ENCODE peak calls at places on chromosomes 12 and 14, in five cellular contexts. X is stomach, M is GM12891, Q is HCT116, Y is transverse colon. U is an unnamed sample.

GRCh38 chr12:57896437-57897201 is 44.7 kb upstream of the ATP23 start:
- DNase-seq in X (peak; percentile 61), M (no peak), Q (no peak), Y (peak; percentile 79), U (peak; percentile 86)

GRCh38 chr14:24387014-24387355 is 11.8 kb upstream of the NYNRIN start:
- DNase-seq in X (no peak), M (no peak), Q (no peak), Y (no peak), U (no peak)

GRCh38 chr12:118052324-118053070 is 8.5 kb downstream of the WSB2 start:
- DNase-seq in X (peak; percentile 81), M (no peak), Q (peak; percentile 97), Y (peak; percentile 86), U (peak; percentile 75)

GRCh38 chr14:105252552-105253328 is 4.4 kb downstream of the BTBD6 start:
- DNase-seq in X (no peak), M (no peak), Q (no peak), Y (no peak), U (no peak)

GRCh38 chr12:29889737-29890136 is 106.0 kb upstream of the TMTC1 start:
- DNase-seq in X (peak; percentile 55), M (no peak), Q (peak; percentile 52), Y (peak; percentile 16), U (no peak)

GRCh38 chr14:73269729-73270651 is 32.7 kb downstream of the PAPLN start:
- DNase-seq in X (peak; percentile 64), M (no peak), Q (no peak), Y (peak; percentile 58), U (peak; percentile 89)

GRCh38 chr12:25723286-25723685 is 170.2 kb upstream of the LMNTD1 start:
- DNase-seq in X (no peak), M (no peak), Q (no peak), Y (no peak), U (no peak)

GRCh38 chr12:14665354-14666348 is 30.7 kb downstream of the GUCY2C start:
- DNase-seq in X (no peak), M (no peak), Q (peak; percentile 7), Y (no peak), U (no peak)

GRCh38 chr12:2290516-2291065 is 237.8 kb downstream of the CACNA1C start:
- DNase-seq in X (no peak), M (no peak), Q (no peak), Y (no peak), U (no peak)

GRCh38 chr12:6567112-6567680 is 895 bp downstream of the NOP2 start:
- DNase-seq in X (no peak), M (no peak), Q (no peak), Y (no peak), U (peak; percentile 13)

GRCh38 chr12:49413010-49413409 is 45.7 kb downstream of the SPATS2 start:
- DNase-seq in X (no peak), M (no peak), Q (no peak), Y (no peak), U (no peak)

GRCh38 chr12:49089831-49090773 is 4.5 kb downstream of the DHH start:
- DNase-seq in X (peak; percentile 31), M (no peak), Q (no peak), Y (no peak), U (peak; percentile 87)

GRCh38 chr12:40970320-40970907 is 217.7 kb upstream of the PDZRN4 start:
- DNase-seq in X (no peak), M (no peak), Q (peak; percentile 32), Y (no peak), U (no peak)

GRCh38 chr14:54098536-54098935 is 141.9 kb upstream of the BMP4 start:
- DNase-seq in X (no peak), M (no peak), Q (no peak), Y (no peak), U (no peak)

GRCh38 chr14:32329146-32329545 is at the start of gene AKAP6:
- DNase-seq in X (no peak), M (no peak), Q (no peak), Y (no peak), U (no peak)

GRCh38 chr14:97977711-97978261 is 1180.6 kb downstream of the VRK1 start:
- DNase-seq in X (peak; percentile 59), M (no peak), Q (no peak), Y (peak; percentile 75), U (peak; percentile 90)

GRCh38 chr14:96271421-96271762 is 15.4 kb downstream of the BDKRB1 start:
- DNase-seq in X (no peak), M (no peak), Q (no peak), Y (no peak), U (no peak)

GRCh38 chr12:78385541-78385940 is 479.0 kb upstream of the SYT1 start:
- DNase-seq in X (no peak), M (no peak), Q (no peak), Y (no peak), U (no peak)

DNA sequence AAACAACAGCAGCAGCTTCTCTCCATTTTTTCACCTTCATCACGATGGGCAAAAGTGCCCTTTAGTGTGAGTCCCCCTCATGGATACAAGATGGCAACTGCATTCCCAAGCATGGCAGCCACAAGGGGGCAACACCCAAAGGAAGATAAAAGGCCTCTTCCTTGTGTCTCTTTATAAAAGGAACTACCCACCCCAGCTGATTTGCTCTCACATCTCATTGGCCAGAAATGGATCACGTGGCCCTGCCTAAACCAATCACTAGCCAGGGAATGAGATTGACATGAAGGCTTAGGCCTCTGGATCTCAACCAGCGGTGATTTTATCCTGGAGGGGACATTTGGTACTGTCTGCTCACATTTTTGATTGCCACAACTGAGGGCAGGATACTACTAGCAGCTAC is 21.9 kb upstream of the IFT81 start:
- DNase-seq in X (no peak), M (no peak), Q (peak; percentile 94), Y (no peak), U (no peak)
- TF ChIP-seq POLR2A in X (no peak), M (no peak), Q (no peak), Y (no peak), U (no peak)

GRCh38 chr14:61475316-61475715 is 153.9 kb downstream of the PRKCH start:
- DNase-seq in X (no peak), M (no peak), Q (peak; percentile 56), Y (no peak), U (no peak)

GRCh38 chr14:61477845-61478438 is 156.6 kb downstream of the PRKCH start:
- DNase-seq in X (peak; percentile 89), M (no peak), Q (peak; percentile 40), Y (peak; percentile 77), U (peak; percentile 92)

GRCh38 chr14:61478971-61479473 is 157.6 kb downstream of the PRKCH start:
- DNase-seq in X (no peak), M (no peak), Q (no peak), Y (no peak), U (no peak)

GRCh38 chr14:61476105-61476736 is 154.8 kb downstream of the PRKCH start:
- DNase-seq in X (no peak), M (no peak), Q (no peak), Y (no peak), U (no peak)

GRCh38 chr14:61476737-61477410 is 155.5 kb downstream of the PRKCH start:
- DNase-seq in X (peak; percentile 48), M (no peak), Q (no peak), Y (peak; percentile 48), U (no peak)
- TF ChIP-seq POLR2AphosphoS5 in X (peak; percentile 88), M (no peak), Q (no peak), Y (peak; percentile 88), U (peak; percentile 96)

DNA sequence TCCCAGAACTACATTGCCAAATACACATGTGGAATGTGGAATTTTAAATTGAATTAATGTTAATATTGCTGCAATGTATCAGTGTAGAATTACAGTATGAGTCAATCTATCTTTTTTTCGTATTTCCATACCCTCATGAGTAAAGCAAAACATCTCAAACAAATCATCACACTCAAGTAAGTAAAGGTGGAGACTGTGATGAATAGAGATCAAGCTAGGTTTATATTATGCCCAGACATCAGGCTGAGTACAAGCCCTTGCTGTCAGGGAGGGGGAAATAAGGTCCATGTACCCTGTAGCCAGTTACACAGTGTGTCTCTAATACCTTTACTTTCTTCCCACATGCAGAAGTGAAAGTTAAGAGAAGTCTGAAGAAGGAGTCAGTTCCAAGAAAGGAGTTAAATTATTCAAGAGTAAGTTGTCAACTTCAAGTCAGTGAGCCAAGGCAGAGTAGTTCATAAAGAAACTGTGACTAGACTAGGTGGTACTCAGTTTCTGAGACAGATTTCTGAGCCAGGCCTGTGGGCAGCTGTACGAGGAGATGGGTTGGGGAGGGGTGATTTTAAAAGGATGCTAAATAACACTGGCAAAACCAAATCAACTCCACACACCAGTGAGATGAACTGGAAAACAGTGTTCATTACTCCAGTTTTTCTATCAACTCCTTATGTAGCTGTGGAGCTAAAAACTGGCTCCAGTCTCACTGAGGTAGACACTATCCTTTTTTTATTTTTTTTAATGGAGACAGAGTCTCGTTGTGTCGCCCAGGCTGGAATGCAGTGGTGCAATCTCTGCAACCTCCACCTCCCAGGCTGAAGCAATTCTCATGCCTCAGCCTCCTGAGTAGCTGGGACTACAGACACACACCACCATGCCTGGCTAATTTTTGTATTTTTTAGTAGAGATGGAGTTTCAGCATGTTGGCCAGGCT is 23.8 kb upstream of the STK38L start:
- DNase-seq in X (no peak), M (peak; percentile 17), Q (no peak), Y (no peak), U (no peak)
- TF ChIP-seq POLR2A in X (no peak), M (no peak), Q (no peak), Y (no peak), U (no peak)

GRCh38 chr14:51167587-51168219 is 72.3 kb upstream of the TMX1 start:
- DNase-seq in X (no peak), M (no peak), Q (no peak), Y (no peak), U (no peak)
- TF ChIP-seq POLR2AphosphoS5 in X (no peak), M (no peak), Q (no peak), Y (no peak), U (no peak)

GRCh38 chr12:120981407-120981921 is 3.1 kb downstream of the HNF1A start:
- DNase-seq in X (no peak), M (no peak), Q (no peak), Y (no peak), U (no peak)

GRCh38 chr12:120979220-120979861 is 998 bp downstream of the HNF1A start:
- DNase-seq in X (no peak), M (no peak), Q (no peak), Y (no peak), U (no peak)

GRCh38 chr12:120979862-120980696 is 1.7 kb downstream of the HNF1A start:
- DNase-seq in X (no peak), M (no peak), Q (no peak), Y (peak; percentile 68), U (no peak)

GRCh38 chr12:120982659-120983058 is 4.3 kb downstream of the HNF1A start:
- DNase-seq in X (no peak), M (no peak), Q (no peak), Y (no peak), U (no peak)

GRCh38 chr12:120980800-120981368 is 2.5 kb downstream of the HNF1A start:
- DNase-seq in X (peak; percentile 82), M (no peak), Q (no peak), Y (peak; percentile 71), U (no peak)
- TF ChIP-seq POLR2A in X (no peak), M (no peak), Q (no peak), Y (peak; percentile 73), U (no peak)

GRCh38 chr12:47769234-47770085 is 3.6 kb upstream of the SLC48A1 start:
- DNase-seq in X (no peak), M (no peak), Q (no peak), Y (no peak), U (no peak)

GRCh38 chr12:47771304-47771703 is 1.7 kb upstream of the SLC48A1 start:
- DNase-seq in X (no peak), M (no peak), Q (no peak), Y (no peak), U (no peak)

GRCh38 chr12:47772094-47772660 is 861 bp upstream of the SLC48A1 start:
- DNase-seq in X (no peak), M (no peak), Q (no peak), Y (no peak), U (peak; percentile 67)

GRCh38 chr12:47768323-47768811 is 4.7 kb upstream of the SLC48A1 start:
- DNase-seq in X (no peak), M (no peak), Q (no peak), Y (no peak), U (no peak)

GRCh38 chr12:47770086-47770726 is 2.8 kb upstream of the SLC48A1 start:
- DNase-seq in X (no peak), M (no peak), Q (no peak), Y (no peak), U (no peak)
- TF ChIP-seq POLR2AphosphoS5 in X (no peak), M (no peak), Q (no peak), Y (no peak), U (no peak)

U was measured in spleen.